ENCODE peak calls at places on chromosomes 4 and X, in four cellular contexts. One of them, this sample, is unnamed.
A peak's percentile ranks its signal among the peaks of the same experiment; 100 is the strongest.

GRCh38 chr4:169971456-169972015 is 54.7 kb downstream of the MFAP3L start:
- DNase-seq in chondrocyte: no peak
- DNase-seq in retinal pigment epithelial cell: peak; percentile 93
- DNase-seq in mesothelial cell of epicardium: no peak
- DNase-seq in this sample: no peak

GRCh38 chr4:123599920-123600394 is 203.4 kb downstream of the SPRY1 start:
- DNase-seq in chondrocyte: no peak
- DNase-seq in retinal pigment epithelial cell: no peak
- DNase-seq in mesothelial cell of epicardium: no peak
- DNase-seq in this sample: no peak

GRCh38 chr4:169205146-169205806 is 65.5 kb downstream of the SH3RF1 start:
- DNase-seq in chondrocyte: no peak
- DNase-seq in retinal pigment epithelial cell: no peak
- DNase-seq in mesothelial cell of epicardium: no peak
- DNase-seq in this sample: no peak

GRCh38 chr4:169485791-169486742 is 126.3 kb downstream of the NEK1 start:
- DNase-seq in chondrocyte: no peak
- DNase-seq in retinal pigment epithelial cell: peak; percentile 13
- DNase-seq in mesothelial cell of epicardium: no peak
- DNase-seq in this sample: no peak

GRCh38 chr4:93814141-93814540 is 14.4 kb upstream of the ATOH1 start:
- DNase-seq in chondrocyte: no peak
- DNase-seq in retinal pigment epithelial cell: no peak
- DNase-seq in mesothelial cell of epicardium: no peak
- DNase-seq in this sample: no peak

GRCh38 chr4:848307-848691 is 22.4 kb upstream of the CPLX1 start:
- DNase-seq in chondrocyte: peak; percentile 88
- DNase-seq in retinal pigment epithelial cell: no peak
- DNase-seq in mesothelial cell of epicardium: no peak
- DNase-seq in this sample: no peak

GRCh38 chr4:83503974-83504373 is 19.1 kb upstream of the ABRAXAS1 start:
- DNase-seq in chondrocyte: no peak
- DNase-seq in retinal pigment epithelial cell: no peak
- DNase-seq in mesothelial cell of epicardium: no peak
- DNase-seq in this sample: no peak

GRCh38 chrX:1167466-1167865 is 45.0 kb downstream of the CRLF2 start:
- DNase-seq in chondrocyte: no peak
- DNase-seq in retinal pigment epithelial cell: no peak
- DNase-seq in mesothelial cell of epicardium: no peak
- DNase-seq in this sample: no peak

GRCh38 chr4:77142642-77143020 is 14.4 kb upstream of the CCNG2 start:
- DNase-seq in chondrocyte: no peak
- DNase-seq in retinal pigment epithelial cell: no peak
- DNase-seq in mesothelial cell of epicardium: no peak
- DNase-seq in this sample: no peak

GRCh38 chrX:9688833-9689232 is 76.8 kb downstream of the GPR143 start:
- DNase-seq in chondrocyte: no peak
- DNase-seq in retinal pigment epithelial cell: no peak
- DNase-seq in mesothelial cell of epicardium: no peak
- DNase-seq in this sample: no peak

GRCh38 chr4:111064342-111064993 is 441.6 kb upstream of the PITX2 start:
- DNase-seq in chondrocyte: no peak
- DNase-seq in retinal pigment epithelial cell: peak; percentile 4
- DNase-seq in mesothelial cell of epicardium: no peak
- DNase-seq in this sample: no peak

GRCh38 chr4:141580523-141580922 is 55.9 kb upstream of the IL15 start:
- DNase-seq in chondrocyte: no peak
- DNase-seq in retinal pigment epithelial cell: peak; percentile 99
- DNase-seq in mesothelial cell of epicardium: no peak
- DNase-seq in this sample: no peak

GRCh38 chr4:112119358-112119783 is 25.9 kb upstream of the FAM241A start:
- DNase-seq in chondrocyte: no peak
- DNase-seq in retinal pigment epithelial cell: no peak
- DNase-seq in mesothelial cell of epicardium: no peak
- DNase-seq in this sample: no peak

GRCh38 chrX:17768997-17769396 is 31.7 kb downstream of the SCML1 start:
- DNase-seq in chondrocyte: no peak
- DNase-seq in retinal pigment epithelial cell: no peak
- DNase-seq in mesothelial cell of epicardium: no peak
- DNase-seq in this sample: no peak

GRCh38 chrX:9134341-9134740 is 100.4 kb upstream of the FAM9B start:
- DNase-seq in chondrocyte: no peak
- DNase-seq in retinal pigment epithelial cell: no peak
- DNase-seq in mesothelial cell of epicardium: no peak
- DNase-seq in this sample: no peak

GRCh38 chr4:73499996-73500765 is 18.6 kb downstream of the AFM start:
- DNase-seq in chondrocyte: no peak
- DNase-seq in retinal pigment epithelial cell: no peak
- DNase-seq in mesothelial cell of epicardium: no peak
- DNase-seq in this sample: no peak

GRCh38 chrX:21946925-21947641 is 6.6 kb downstream of the SMS start:
- DNase-seq in chondrocyte: no peak
- DNase-seq in retinal pigment epithelial cell: peak; percentile 53
- DNase-seq in mesothelial cell of epicardium: no peak
- DNase-seq in this sample: no peak

GRCh38 chr4:177964693-177965168 is 522.5 kb upstream of the AGA start:
- DNase-seq in chondrocyte: no peak
- DNase-seq in retinal pigment epithelial cell: no peak
- DNase-seq in mesothelial cell of epicardium: no peak
- DNase-seq in this sample: no peak

GRCh38 chr4:109406337-109406931 is 27.2 kb upstream of the SEC24B start:
- DNase-seq in chondrocyte: no peak
- DNase-seq in retinal pigment epithelial cell: peak; percentile 29
- DNase-seq in mesothelial cell of epicardium: no peak
- DNase-seq in this sample: no peak

GRCh38 chr4:173424899-173425805 is 26.2 kb upstream of the SCRG1 start:
- DNase-seq in chondrocyte: no peak
- DNase-seq in retinal pigment epithelial cell: peak; percentile 95
- DNase-seq in mesothelial cell of epicardium: no peak
- DNase-seq in this sample: no peak

GRCh38 chr4:48018112-48018511 is 1.5 kb downstream of the NIPAL1 start:
- DNase-seq in chondrocyte: no peak
- DNase-seq in retinal pigment epithelial cell: no peak
- DNase-seq in mesothelial cell of epicardium: no peak
- DNase-seq in this sample: no peak

GRCh38 chrX:154990496-154990895 is 32.0 kb downstream of the F8 start:
- DNase-seq in chondrocyte: no peak
- DNase-seq in retinal pigment epithelial cell: no peak
- DNase-seq in mesothelial cell of epicardium: no peak
- DNase-seq in this sample: no peak

GRCh38 chr4:184955636-184956035 is 62.7 kb upstream of the HELT start:
- DNase-seq in chondrocyte: no peak
- DNase-seq in retinal pigment epithelial cell: no peak
- DNase-seq in mesothelial cell of epicardium: no peak
- DNase-seq in this sample: no peak

GRCh38 chr4:155999743-156000142 is 46.1 kb upstream of the CTSO start:
- DNase-seq in chondrocyte: no peak
- DNase-seq in retinal pigment epithelial cell: no peak
- DNase-seq in mesothelial cell of epicardium: no peak
- DNase-seq in this sample: no peak

GRCh38 chr4:156779774-156780173 is 191.8 kb downstream of the PDGFC start:
- DNase-seq in chondrocyte: no peak
- DNase-seq in retinal pigment epithelial cell: no peak
- DNase-seq in mesothelial cell of epicardium: no peak
- DNase-seq in this sample: no peak

GRCh38 chrX:21986596-21986995 is 45.5 kb upstream of the PHEX start:
- DNase-seq in chondrocyte: no peak
- DNase-seq in retinal pigment epithelial cell: no peak
- DNase-seq in mesothelial cell of epicardium: no peak
- DNase-seq in this sample: no peak

GRCh38 chrX:119421306-119421705 is 22.2 kb downstream of the SLC25A43 start:
- DNase-seq in chondrocyte: no peak
- DNase-seq in retinal pigment epithelial cell: no peak
- DNase-seq in mesothelial cell of epicardium: no peak
- DNase-seq in this sample: no peak

GRCh38 chr4:85084371-85085170 is 118.1 kb upstream of the WDFY3 start:
- DNase-seq in chondrocyte: no peak
- DNase-seq in retinal pigment epithelial cell: peak; percentile 30
- DNase-seq in mesothelial cell of epicardium: no peak
- DNase-seq in this sample: no peak

GRCh38 chr4:8236141-8236919 is 33.2 kb upstream of the HTRA3 start:
- DNase-seq in chondrocyte: no peak
- DNase-seq in retinal pigment epithelial cell: no peak
- DNase-seq in mesothelial cell of epicardium: no peak
- DNase-seq in this sample: no peak

GRCh38 chrX:118551426-118551825 is 55.8 kb downstream of the DOCK11 start:
- DNase-seq in chondrocyte: no peak
- DNase-seq in retinal pigment epithelial cell: no peak
- DNase-seq in mesothelial cell of epicardium: no peak
- DNase-seq in this sample: no peak

GRCh38 chr4:1369091-1369450 is 22.1 kb downstream of the UVSSA start:
- DNase-seq in chondrocyte: peak; percentile 81
- DNase-seq in retinal pigment epithelial cell: no peak
- DNase-seq in mesothelial cell of epicardium: no peak
- DNase-seq in this sample: no peak

GRCh38 chrX:40552768-40553167 is 28.0 kb upstream of the ATP6AP2 start:
- DNase-seq in chondrocyte: no peak
- DNase-seq in retinal pigment epithelial cell: no peak
- DNase-seq in mesothelial cell of epicardium: no peak
- DNase-seq in this sample: no peak
- TF ChIP-seq CTCF in chondrocyte: peak; percentile 70
- TF ChIP-seq CTCF in retinal pigment epithelial cell: peak; percentile 28
- TF ChIP-seq CTCF in mesothelial cell of epicardium: no peak
- TF ChIP-seq CTCF in this sample: no peak

DNA sequence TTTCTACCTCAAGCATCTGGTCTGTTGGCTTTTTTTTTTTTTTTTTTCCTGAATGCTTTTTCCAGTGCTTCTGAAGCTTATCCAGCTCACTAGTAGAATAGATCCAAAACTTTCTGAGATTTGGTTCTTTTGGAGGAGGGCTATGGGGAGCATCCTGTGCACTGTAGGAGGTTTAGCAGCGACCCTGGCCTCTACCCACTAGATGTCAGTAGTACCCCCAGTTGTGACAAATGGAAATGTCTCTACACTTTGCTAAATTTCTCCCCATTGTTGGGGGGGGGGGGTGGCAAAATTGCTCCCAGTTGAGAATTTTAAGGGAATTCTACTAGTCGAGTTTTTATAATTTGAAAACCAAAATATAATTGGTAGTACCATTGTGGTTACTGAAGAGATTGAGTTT is 23.0 kb upstream of the PPA2 start:
- DNase-seq in chondrocyte: no peak
- DNase-seq in retinal pigment epithelial cell: no peak
- DNase-seq in mesothelial cell of epicardium: no peak
- DNase-seq in this sample: no peak
- TF ChIP-seq CTCF in chondrocyte: peak; percentile 36
- TF ChIP-seq CTCF in retinal pigment epithelial cell: peak; percentile 34
- TF ChIP-seq CTCF in mesothelial cell of epicardium: no peak
- TF ChIP-seq CTCF in this sample: no peak

GRCh38 chr4:153542835-153543234 is 76.7 kb downstream of the TMEM131L start:
- DNase-seq in chondrocyte: no peak
- DNase-seq in retinal pigment epithelial cell: no peak
- DNase-seq in mesothelial cell of epicardium: no peak
- DNase-seq in this sample: no peak
- TF ChIP-seq CTCF in chondrocyte: peak; percentile 36
- TF ChIP-seq CTCF in retinal pigment epithelial cell: peak; percentile 18
- TF ChIP-seq CTCF in mesothelial cell of epicardium: no peak
- TF ChIP-seq CTCF in this sample: no peak

DNA sequence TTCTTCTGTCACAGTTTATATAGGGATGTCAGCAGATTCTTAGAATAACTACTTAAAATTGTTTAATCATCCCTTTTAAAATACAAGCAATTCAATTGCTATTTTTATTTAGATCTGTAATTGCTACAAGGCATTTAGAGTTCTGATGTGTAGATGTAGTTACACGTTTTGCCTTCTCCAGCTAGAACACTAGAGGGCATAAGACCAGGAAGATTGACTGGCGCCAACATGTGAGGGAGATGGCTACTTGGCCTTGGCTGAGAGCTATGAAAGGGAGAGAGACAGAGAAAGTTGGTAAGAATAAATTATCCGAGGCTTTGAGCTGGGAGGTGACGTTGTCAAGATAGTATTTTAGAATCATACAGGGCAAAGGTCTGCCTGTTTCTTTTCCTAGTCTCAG is 563.7 kb upstream of the PRKX start:
- DNase-seq in chondrocyte: no peak
- DNase-seq in retinal pigment epithelial cell: no peak
- DNase-seq in mesothelial cell of epicardium: no peak
- DNase-seq in this sample: no peak
- TF ChIP-seq CTCF in chondrocyte: no peak
- TF ChIP-seq CTCF in retinal pigment epithelial cell: no peak
- TF ChIP-seq CTCF in mesothelial cell of epicardium: no peak
- TF ChIP-seq CTCF in this sample: no peak

DNA sequence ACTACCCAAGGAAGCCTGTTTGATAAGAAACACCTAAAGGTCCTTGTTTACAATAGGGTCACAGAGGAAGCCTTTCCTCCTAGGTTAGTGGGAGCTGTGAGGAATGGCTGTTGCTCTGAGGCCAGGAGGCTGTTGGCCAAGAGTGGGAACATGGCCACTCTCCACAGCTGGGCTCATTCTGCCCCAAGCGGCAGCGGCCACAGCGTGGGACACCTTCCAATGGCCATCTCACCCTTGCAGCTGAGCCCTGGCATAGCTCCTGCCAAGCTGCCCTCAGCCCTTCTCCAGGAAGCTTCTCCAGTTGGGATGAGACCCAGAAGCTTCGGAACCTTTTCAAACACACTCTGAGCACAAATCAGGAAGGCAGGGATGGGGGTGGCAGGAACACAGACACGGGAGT is 111.8 kb upstream of the MAP3K15 start:
- DNase-seq in chondrocyte: no peak
- DNase-seq in retinal pigment epithelial cell: no peak
- DNase-seq in mesothelial cell of epicardium: no peak
- DNase-seq in this sample: no peak
- TF ChIP-seq CTCF in chondrocyte: no peak
- TF ChIP-seq CTCF in retinal pigment epithelial cell: no peak
- TF ChIP-seq CTCF in mesothelial cell of epicardium: no peak
- TF ChIP-seq CTCF in this sample: no peak